ENCODE peak calls at places on chromosomes 1 and 21, in six cellular contexts. P, R, Q, E, A and D are unnamed samples.

GRCh38 chr1:229159668-229160544 is 111.0 kb upstream of the RAB4A start:
- DNase-seq in P (no peak), R (no peak), Q (no peak), E (no peak), A (no peak), D (peak; percentile 14)

GRCh38 chr1:109579496-109579895 is 31.1 kb downstream of the GNAI3 start:
- DNase-seq in P (no peak), R (no peak), Q (no peak), E (no peak), A (no peak), D (peak; percentile 47)

GRCh38 chr21:45461806-45462341 is 56.9 kb downstream of the COL18A1 start:
- DNase-seq in P (no peak), R (no peak), Q (no peak), E (no peak), A (no peak), D (no peak)

GRCh38 chr1:174923820-174924219 is 75.9 kb upstream of the CACYBP start:
- DNase-seq in P (no peak), R (no peak), Q (no peak), E (no peak), A (no peak), D (no peak)

GRCh38 chr1:214570442-214570841 is 19.0 kb upstream of the PTPN14 start:
- DNase-seq in P (no peak), R (no peak), Q (no peak), E (peak; percentile 81), A (no peak), D (no peak)

GRCh38 chr1:187947359-187947758 is 1118.6 kb downstream of the PLA2G4A start:
- DNase-seq in P (no peak), R (no peak), Q (no peak), E (no peak), A (no peak), D (no peak)

GRCh38 chr1:89273324-89273778 is 691 bp upstream of the GBP5 start:
- DNase-seq in P (no peak), R (no peak), Q (no peak), E (no peak), A (no peak), D (no peak)

GRCh38 chr1:95467036-95467435 is 233.0 kb downstream of the RWDD3 start:
- DNase-seq in P (no peak), R (no peak), Q (no peak), E (no peak), A (peak; percentile 11), D (no peak)

GRCh38 chr1:99827970-99828369 is 22.2 kb upstream of the AGL start:
- DNase-seq in P (no peak), R (no peak), Q (no peak), E (no peak), A (no peak), D (no peak)

GRCh38 chr1:239997160-239997514 is 94.5 kb upstream of the FMN2 start:
- DNase-seq in P (no peak), R (no peak), Q (no peak), E (no peak), A (no peak), D (no peak)

GRCh38 chr1:219554109-219554508 is 58.8 kb downstream of the ZC3H11B start:
- DNase-seq in P (no peak), R (no peak), Q (no peak), E (no peak), A (no peak), D (no peak)

GRCh38 chr1:17234405-17234804 is 14.5 kb upstream of the PADI3 start:
- DNase-seq in P (no peak), R (no peak), Q (no peak), E (no peak), A (no peak), D (no peak)

GRCh38 chr1:17573518-17574041 is 34.1 kb downstream of the ARHGEF10L start:
- DNase-seq in P (no peak), R (no peak), Q (no peak), E (no peak), A (no peak), D (no peak)

GRCh38 chr1:11929849-11930248 is 3.6 kb upstream of the KIAA2013 start:
- DNase-seq in P (no peak), R (peak; percentile 76), Q (no peak), E (peak; percentile 53), A (no peak), D (peak; percentile 94)

GRCh38 chr1:238606896-238607295 is 716.2 kb upstream of the ZP4 start:
- DNase-seq in P (no peak), R (no peak), Q (no peak), E (peak; percentile 92), A (no peak), D (peak; percentile 58)

GRCh38 chr1:155978973-155979429 is 654 bp upstream of the ARHGEF2 start:
- DNase-seq in P (no peak), R (no peak), Q (no peak), E (peak; percentile 47), A (no peak), D (no peak)

GRCh38 chr1:48194801-48195200 is 27.7 kb upstream of the SLC5A9 start:
- DNase-seq in P (no peak), R (no peak), Q (no peak), E (peak; percentile 80), A (no peak), D (no peak)

GRCh38 chr1:209816923-209817322 is 10.8 kb upstream of the UTP25 start:
- DNase-seq in P (no peak), R (no peak), Q (no peak), E (no peak), A (no peak), D (peak; percentile 78)

GRCh38 chr1:229430761-229431269 is 3.1 kb downstream of the ACTA1 start:
- DNase-seq in P (no peak), R (no peak), Q (peak; percentile 88), E (no peak), A (peak; percentile 94), D (peak; percentile 90)

GRCh38 chr1:165117482-165117881 is 239.0 kb downstream of the LMX1A start:
- DNase-seq in P (no peak), R (no peak), Q (peak; percentile 69), E (no peak), A (peak; percentile 68), D (no peak)

GRCh38 chr1:229470406-229471043 is 36.6 kb upstream of the ACTA1 start:
- DNase-seq in P (no peak), R (no peak), Q (no peak), E (no peak), A (no peak), D (peak; percentile 53)

GRCh38 chr1:59477286-59477685 is 180.4 kb downstream of the FGGY start:
- DNase-seq in P (peak; percentile 72), R (no peak), Q (no peak), E (peak; percentile 85), A (no peak), D (peak; percentile 91)

GRCh38 chr1:28172690-28173150 is 3.8 kb downstream of the PTAFR start:
- DNase-seq in P (no peak), R (peak; percentile 93), Q (no peak), E (no peak), A (no peak), D (peak; percentile 43)
- H3K4me2 ChIP-seq in P (no peak overlapping the region), R (peak overlapping the region; percentile 98), Q (no peak overlapping the region), E (no peak overlapping the region), A (no peak overlapping the region), D (peak overlapping the region; percentile 34)

GRCh38 chr1:32748926-32749325 is 46.4 kb upstream of the SYNC start:
- DNase-seq in P (no peak), R (no peak), Q (no peak), E (no peak), A (no peak), D (no peak)

GRCh38 chr1:32748348-32748747 is 45.8 kb upstream of the SYNC start:
- DNase-seq in P (no peak), R (no peak), Q (no peak), E (no peak), A (peak; percentile 6), D (no peak)

GRCh38 chr1:32746130-32746529 is 43.6 kb upstream of the SYNC start:
- DNase-seq in P (no peak), R (no peak), Q (no peak), E (no peak), A (no peak), D (no peak)

GRCh38 chr1:32753532-32754281 is 51.1 kb upstream of the SYNC start:
- DNase-seq in P (no peak), R (peak; percentile 76), Q (peak; percentile 91), E (peak; percentile 77), A (peak; percentile 96), D (peak; percentile 99)

GRCh38 chr1:32749726-32750224 is 47.2 kb upstream of the SYNC start:
- DNase-seq in P (no peak), R (no peak), Q (no peak), E (no peak), A (no peak), D (peak; percentile 42)
- TF ChIP-seq CTCF in P (no peak), R (peak; percentile 29), Q (no peak), E (no peak), A (peak; percentile 38), D (no peak)

DNA sequence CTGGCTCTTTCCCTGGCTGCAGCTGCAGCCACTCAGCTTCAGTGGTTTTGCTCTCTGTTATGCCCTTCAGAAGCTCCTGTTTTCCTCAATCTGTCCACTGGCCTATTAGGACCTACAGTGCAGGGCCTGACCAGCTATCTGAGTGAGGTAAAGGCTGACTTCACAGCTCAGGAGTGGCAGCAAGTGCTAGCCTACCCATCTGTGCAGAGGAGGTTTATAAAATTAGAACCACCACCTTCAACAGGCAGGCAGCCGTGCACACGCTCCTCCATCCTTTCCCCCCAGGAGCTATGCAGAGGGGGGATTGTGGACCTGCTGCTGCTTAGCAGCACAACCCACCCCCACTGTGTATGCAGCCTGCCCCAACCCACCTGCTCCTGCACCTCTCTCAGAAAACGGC is 8.3 kb downstream of the ADAR start:
- DNase-seq in P (no peak), R (no peak), Q (no peak), E (no peak), A (no peak), D (no peak)
- H3K4me1 ChIP-seq in P (no peaks in the 10 kb centered on the region), R (peaks cover 15% of the 10 kb centered on the region), Q (no peaks in the 10 kb centered on the region), E (no peaks in the 10 kb centered on the region), A (peaks cover 6% of the 10 kb centered on the region), D (peaks cover 22% of the 10 kb centered on the region)

GRCh38 chr1:235277709-235278108 is 50.3 kb downstream of the ARID4B start:
- DNase-seq in P (no peak), R (no peak), Q (no peak), E (no peak), A (no peak), D (peak; percentile 46)

GRCh38 chr1:235279627-235280194 is 48.3 kb downstream of the ARID4B start:
- DNase-seq in P (no peak), R (no peak), Q (no peak), E (no peak), A (no peak), D (no peak)

GRCh38 chr1:235278915-235279292 is 49.1 kb downstream of the ARID4B start:
- DNase-seq in P (no peak), R (no peak), Q (no peak), E (no peak), A (peak; percentile 53), D (no peak)

GRCh38 chr1:235280467-235280866 is 47.5 kb downstream of the ARID4B start:
- DNase-seq in P (no peak), R (no peak), Q (no peak), E (no peak), A (no peak), D (no peak)

DNA sequence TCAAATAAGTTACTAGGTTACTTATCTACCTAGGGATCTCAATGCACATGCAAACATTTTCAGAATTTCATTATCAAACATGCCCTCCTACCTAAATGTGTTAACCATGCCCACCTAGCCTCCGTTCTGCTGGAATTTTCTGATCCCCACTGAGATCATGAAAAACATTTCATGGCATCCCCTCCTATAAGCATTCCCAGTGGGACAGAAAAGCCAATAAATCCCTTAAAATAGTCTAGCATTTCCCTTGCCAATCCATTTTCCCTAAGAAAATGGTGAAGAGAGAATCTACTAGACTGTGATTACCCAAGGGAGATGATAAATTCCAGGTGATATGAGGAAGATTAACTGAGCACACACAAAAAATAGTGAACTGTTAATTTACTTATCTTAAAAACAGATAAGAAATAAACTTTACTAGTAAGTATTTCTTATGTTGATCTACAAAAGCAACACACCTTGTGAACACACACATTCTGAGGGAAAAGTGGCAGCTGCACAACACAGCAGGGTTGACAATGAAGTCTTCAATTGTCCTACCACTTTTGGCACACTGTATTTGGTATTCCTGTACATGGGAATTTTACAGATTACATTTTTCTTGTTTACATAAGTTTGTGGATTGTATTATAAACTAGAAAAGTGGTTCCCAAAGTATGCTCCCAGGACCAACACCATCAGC is 49.6 kb downstream of the ARID4B start:
- DNase-seq in P (no peak), R (no peak), Q (no peak), E (no peak), A (no peak), D (no peak)
- H3K4me2 ChIP-seq in P (no peak overlapping the region), R (no peak overlapping the region), Q (peak overlapping the region; percentile 11), E (no peak overlapping the region), A (peak overlapping the region; percentile 66), D (no peak overlapping the region)